ENCODE peak calls at places on chromosomes 4 and X, in four cellular contexts. W, F, B and Z are unnamed samples.

GRCh38 chr4:60805500-60806313 is 394.4 kb upstream of the ADGRL3 start:
- DNase-seq in B (peak), W (peak), F (peak), Z (no peak)

GRCh38 chrX:136768469-136769084 is 12.2 kb downstream of the ARHGEF6 start:
- DNase-seq in W (peak), F (no peak), B (peak), Z (peak)

GRCh38 chr4:102564399-102564921 is 63.3 kb downstream of the NFKB1 start:
- DNase-seq in B (no peak), F (no peak), W (no peak), Z (no peak)

GRCh38 chr4:125772680-125773079 is 457.9 kb downstream of the FAT4 start:
- DNase-seq in F (no peak), W (no peak), B (no peak), Z (no peak)

GRCh38 chr4:37674446-37674845 is 11.7 kb downstream of the RELL1 start:
- DNase-seq in B (no peak), F (no peak), W (no peak), Z (no peak)

GRCh38 chrX:102712967-102713677 is 874 bp downstream of the GPRASP2 start:
- DNase-seq in F (no peak), B (peak), W (peak), Z (no peak)

GRCh38 chrX:3280706-3281105 is 65.7 kb downstream of the MXRA5 start:
- DNase-seq in B (no peak), W (no peak), F (no peak), Z (no peak)

GRCh38 chr4:23861897-23862296 is 27.9 kb downstream of the PPARGC1A start:
- DNase-seq in W (no peak), B (no peak), F (peak), Z (no peak)

GRCh38 chrX:151753313-151754041 is 18.9 kb downstream of the CNGA2 start:
- DNase-seq in W (peak), B (peak), F (peak), Z (peak)

GRCh38 chrX:9646471-9647038 is 119.1 kb downstream of the GPR143 start:
- DNase-seq in W (no peak), B (peak), F (no peak), Z (no peak)

GRCh38 chr4:46886711-46887110 is 22.3 kb downstream of the COX7B2 start:
- DNase-seq in B (no peak), F (peak), W (no peak), Z (no peak)

GRCh38 chr4:176789955-176790354 is 2.8 kb downstream of the VEGFC start:
- DNase-seq in W (peak), B (peak), F (peak), Z (peak)

GRCh38 chr4:119310826-119311225 is 11.1 kb downstream of the FABP2 start:
- DNase-seq in F (no peak), W (no peak), B (no peak), Z (no peak)

GRCh38 chr4:95641571-95641970 is 92.8 kb upstream of the UNC5C start:
- DNase-seq in F (no peak), W (no peak), B (no peak), Z (no peak)

GRCh38 chr4:10120943-10121567 is 4.5 kb upstream of the WDR1 start:
- DNase-seq in F (peak), W (no peak), B (no peak), Z (no peak)

GRCh38 chr4:8261851-8262535 is 7.6 kb upstream of the HTRA3 start:
- DNase-seq in B (no peak), W (no peak), F (no peak), Z (no peak)

GRCh38 chr4:760616-761015 is 55.0 kb downstream of the PCGF3 start:
- DNase-seq in W (no peak), F (no peak), B (no peak), Z (no peak)

GRCh38 chr4:75011131-75011795 is 78.3 kb downstream of the PARM1 start:
- DNase-seq in F (no peak), W (no peak), B (no peak), Z (no peak)

GRCh38 chrX:15310117-15310516 is 5.3 kb downstream of the ASB11 start:
- DNase-seq in F (no peak), W (no peak), B (no peak), Z (no peak)

GRCh38 chr4:113088050-113088449 is 38.6 kb downstream of the ANK2 start:
- DNase-seq in F (no peak), B (no peak), W (no peak), Z (no peak)

GRCh38 chr4:113090954-113091353 is 41.5 kb downstream of the ANK2 start:
- DNase-seq in F (no peak), B (no peak), W (no peak), Z (no peak)

GRCh38 chr4:113083346-113083745 is 33.9 kb downstream of the ANK2 start:
- DNase-seq in W (peak), F (no peak), B (no peak), Z (no peak)

GRCh38 chr4:113080624-113081023 is 31.2 kb downstream of the ANK2 start:
- DNase-seq in B (no peak), F (no peak), W (no peak), Z (no peak)

DNA sequence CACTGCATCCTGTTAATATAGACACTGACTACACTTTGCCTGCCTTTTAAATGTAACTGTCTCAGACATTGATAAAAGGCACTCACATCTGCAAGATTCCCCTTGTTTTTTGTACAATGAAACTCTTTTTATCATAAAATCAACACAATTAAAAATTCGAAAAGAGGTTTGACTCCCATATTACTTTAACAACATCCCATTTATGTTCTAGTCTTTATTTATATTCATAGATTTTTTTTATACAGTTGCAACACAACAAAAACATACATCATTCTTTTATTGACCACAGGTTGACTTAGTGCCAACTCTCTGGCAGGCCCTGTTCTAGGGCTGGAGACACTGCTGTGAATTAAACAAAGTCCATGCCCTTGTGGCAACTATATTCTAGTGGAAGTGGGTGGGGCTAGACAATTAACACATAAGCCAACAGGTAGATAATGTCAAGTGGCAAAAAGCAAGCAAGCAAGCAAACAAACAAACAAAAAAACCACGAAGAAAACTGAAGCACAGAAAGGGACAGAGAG is 36.8 kb downstream of the ANK2 start:
- DNase-seq in B (no peak), W (no peak), F (no peak), Z (no peak)
- TF ChIP-seq ELF1 in B (no peak), W (no peak), F (no peak), Z (no peak)

GRCh38 chr4:140947507-140947906 is 185.8 kb downstream of the RNF150 start:
- DNase-seq in W (peak), F (no peak), B (no peak), Z (no peak)

GRCh38 chr4:140955528-140956094 is 177.7 kb downstream of the RNF150 start:
- DNase-seq in W (no peak), B (no peak), F (no peak), Z (no peak)

GRCh38 chr4:140952709-140953108 is 180.6 kb downstream of the RNF150 start:
- DNase-seq in B (no peak), F (no peak), W (no peak), Z (no peak)
- TF ChIP-seq ELF1 in B (no peak), F (no peak), W (no peak), Z (no peak)

GRCh38 chr4:156946508-156947197 is 24.9 kb downstream of the PDGFC start:
- DNase-seq in F (no peak), W (no peak), B (no peak), Z (peak)

GRCh38 chr4:156950090-156950489 is 21.5 kb downstream of the PDGFC start:
- DNase-seq in W (no peak), F (no peak), B (no peak), Z (no peak)

GRCh38 chr4:156949373-156949814 is 22.2 kb downstream of the PDGFC start:
- DNase-seq in B (no peak), F (peak), W (no peak), Z (no peak)

GRCh38 chr4:156948133-156948532 is 23.5 kb downstream of the PDGFC start:
- DNase-seq in B (no peak), W (no peak), F (no peak), Z (no peak)

DNA sequence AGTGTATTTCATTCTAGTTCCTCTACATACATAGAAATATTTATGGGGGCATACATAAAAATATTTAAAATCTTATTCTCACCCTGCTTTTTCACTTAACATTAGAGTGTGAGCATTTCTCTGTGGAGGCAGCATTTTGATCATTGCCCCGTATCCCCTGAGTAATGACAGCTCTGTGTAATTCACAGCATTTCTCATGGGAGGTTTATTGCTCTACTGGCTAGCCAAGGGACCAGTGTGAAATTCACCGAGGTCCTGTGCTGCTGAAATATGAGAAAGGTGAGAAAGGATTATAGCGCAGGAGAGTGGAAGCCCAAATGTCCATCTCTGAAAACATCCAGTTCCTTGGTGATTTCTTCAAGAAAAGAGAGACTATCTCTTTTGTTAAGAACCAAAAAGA is 22.9 kb downstream of the PDGFC start:
- DNase-seq in B (no peak), F (no peak), W (no peak), Z (no peak)
- TF ChIP-seq ELF1 in B (no peak), F (no peak), W (no peak), Z (no peak)

DNA sequence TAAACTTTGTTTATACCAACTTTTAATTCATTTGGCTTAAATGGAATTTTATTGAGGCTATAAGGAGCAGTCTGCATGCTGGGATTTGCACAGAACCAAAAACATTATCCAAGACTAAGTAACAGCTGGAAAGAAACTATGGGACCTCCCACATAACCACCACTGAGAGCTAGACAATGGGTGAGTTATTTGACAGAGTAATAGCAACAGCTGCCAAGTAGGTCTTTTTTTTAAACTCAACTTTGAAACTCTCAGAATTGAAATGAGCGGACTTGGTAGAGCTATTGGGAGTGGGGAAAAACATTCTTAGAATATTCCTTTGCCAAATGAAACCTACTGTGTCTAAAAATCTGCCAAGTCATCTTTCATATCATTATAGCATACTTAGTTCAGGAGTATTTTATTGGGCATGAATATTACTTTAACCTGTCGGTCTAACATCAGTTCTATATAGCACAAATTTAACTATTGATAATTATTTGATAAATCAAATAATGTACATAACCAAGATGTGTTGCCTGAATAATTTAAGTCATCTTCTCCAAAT is 1428.0 kb downstream of the PCDH7 start:
- DNase-seq in B (no peak), F (no peak), W (no peak), Z (no peak)
- TF ChIP-seq ELF1 in B (no peak), F (no peak), W (no peak), Z (no peak)

GRCh38 chr4:98092833-98093439 is 50.3 kb downstream of the STPG2 start:
- DNase-seq in W (no peak), F (peak), B (no peak), Z (peak)
- TF ChIP-seq ELF1 in W (no peak), F (no peak), B (no peak), Z (no peak)